ENCODE peak calls at places on chromosomes 6 and 20, in six cellular contexts. One of them, this sample, is unnamed.

GRCh38 chr6:19789100-19789805 is 47.9 kb upstream of the ID4 start:
- DNase-seq in occipital lobe: no peak
- DNase-seq in skeletal muscle cell: no peak
- DNase-seq in GM23248: no peak
- DNase-seq in ACHN: no peak
- DNase-seq in iris pigment epithelial cell: no peak
- DNase-seq in this sample: no peak

GRCh38 chr6:86148586-86148985 is 505.9 kb upstream of the SYNCRIP start:
- DNase-seq in iris pigment epithelial cell: no peak
- DNase-seq in ACHN: no peak
- DNase-seq in skeletal muscle cell: no peak
- DNase-seq in GM23248: no peak
- DNase-seq in occipital lobe: no peak
- DNase-seq in this sample: no peak

GRCh38 chr20:20450461-20451027 is 82.6 kb downstream of the INSM1 start:
- DNase-seq in ACHN: no peak
- DNase-seq in iris pigment epithelial cell: no peak
- DNase-seq in GM23248: no peak
- DNase-seq in occipital lobe: peak; percentile 21
- DNase-seq in skeletal muscle cell: no peak
- DNase-seq in this sample: no peak

GRCh38 chr20:45850238-45850637 is 7.0 kb downstream of the ACOT8 start:
- DNase-seq in iris pigment epithelial cell: no peak
- DNase-seq in skeletal muscle cell: no peak
- DNase-seq in occipital lobe: no peak
- DNase-seq in ACHN: no peak
- DNase-seq in GM23248: no peak
- DNase-seq in this sample: no peak

GRCh38 chr6:108635505-108636226 is 74.9 kb downstream of the FOXO3 start:
- DNase-seq in ACHN: no peak
- DNase-seq in occipital lobe: no peak
- DNase-seq in iris pigment epithelial cell: peak; percentile 49
- DNase-seq in skeletal muscle cell: no peak
- DNase-seq in GM23248: no peak
- DNase-seq in this sample: no peak

GRCh38 chr6:136587527-136587926 is 37.3 kb upstream of the MAP7 start:
- DNase-seq in occipital lobe: no peak
- DNase-seq in GM23248: peak; percentile 12
- DNase-seq in iris pigment epithelial cell: no peak
- DNase-seq in ACHN: no peak
- DNase-seq in skeletal muscle cell: no peak
- DNase-seq in this sample: no peak

GRCh38 chr6:79670789-79671188 is 39.7 kb downstream of the SH3BGRL2 start:
- DNase-seq in ACHN: no peak
- DNase-seq in GM23248: no peak
- DNase-seq in iris pigment epithelial cell: no peak
- DNase-seq in skeletal muscle cell: no peak
- DNase-seq in occipital lobe: no peak
- DNase-seq in this sample: no peak

GRCh38 chr6:149094156-149094555 is 223.4 kb upstream of the TAB2 start:
- DNase-seq in ACHN: no peak
- DNase-seq in skeletal muscle cell: no peak
- DNase-seq in occipital lobe: no peak
- DNase-seq in iris pigment epithelial cell: peak; percentile 36
- DNase-seq in GM23248: peak; percentile 27
- DNase-seq in this sample: no peak

GRCh38 chr6:116568851-116569755 is 2.2 kb upstream of the RWDD1 start:
- DNase-seq in ACHN: no peak
- DNase-seq in GM23248: peak; percentile 27
- DNase-seq in occipital lobe: no peak
- DNase-seq in iris pigment epithelial cell: no peak
- DNase-seq in skeletal muscle cell: no peak
- DNase-seq in this sample: no peak

GRCh38 chr6:90199900-90200299 is 96.7 kb downstream of the BACH2 start:
- DNase-seq in occipital lobe: no peak
- DNase-seq in ACHN: no peak
- DNase-seq in iris pigment epithelial cell: peak; percentile 43
- DNase-seq in skeletal muscle cell: no peak
- DNase-seq in GM23248: peak; percentile 16
- DNase-seq in this sample: no peak

GRCh38 chr20:59152559-59153354 is 10.9 kb upstream of the ZNF831 start:
- DNase-seq in GM23248: no peak
- DNase-seq in iris pigment epithelial cell: no peak
- DNase-seq in occipital lobe: no peak
- DNase-seq in skeletal muscle cell: no peak
- DNase-seq in ACHN: no peak
- DNase-seq in this sample: no peak

GRCh38 chr20:23159256-23159922 is 73.3 kb upstream of the CD93 start:
- DNase-seq in skeletal muscle cell: no peak
- DNase-seq in occipital lobe: no peak
- DNase-seq in iris pigment epithelial cell: no peak
- DNase-seq in ACHN: no peak
- DNase-seq in GM23248: no peak
- DNase-seq in this sample: no peak

GRCh38 chr6:46733410-46733809 is 1.8 kb downstream of the PLA2G7 start:
- DNase-seq in iris pigment epithelial cell: no peak
- DNase-seq in GM23248: no peak
- DNase-seq in ACHN: no peak
- DNase-seq in occipital lobe: no peak
- DNase-seq in skeletal muscle cell: no peak
- DNase-seq in this sample: no peak

GRCh38 chr6:15481892-15482291 is 180.9 kb downstream of the DTNBP1 start:
- DNase-seq in occipital lobe: no peak
- DNase-seq in GM23248: no peak
- DNase-seq in ACHN: no peak
- DNase-seq in skeletal muscle cell: no peak
- DNase-seq in iris pigment epithelial cell: no peak
- DNase-seq in this sample: no peak

GRCh38 chr6:2749972-2750600 is 636 bp downstream of the MYLK4 start:
- DNase-seq in iris pigment epithelial cell: peak; percentile 60
- DNase-seq in GM23248: peak; percentile 61
- DNase-seq in skeletal muscle cell: no peak
- DNase-seq in occipital lobe: peak; percentile 58
- DNase-seq in ACHN: peak; percentile 46
- DNase-seq in this sample: no peak

GRCh38 chr6:70080443-70081062 is 214.2 kb downstream of the COL19A1 start:
- DNase-seq in GM23248: no peak
- DNase-seq in iris pigment epithelial cell: no peak
- DNase-seq in skeletal muscle cell: peak; percentile 8
- DNase-seq in ACHN: no peak
- DNase-seq in occipital lobe: no peak
- DNase-seq in this sample: no peak

GRCh38 chr20:34015401-34016335 is 22.0 kb downstream of the RALY start:
- DNase-seq in occipital lobe: no peak
- DNase-seq in skeletal muscle cell: no peak
- DNase-seq in iris pigment epithelial cell: no peak
- DNase-seq in GM23248: no peak
- DNase-seq in ACHN: no peak
- DNase-seq in this sample: no peak

GRCh38 chr6:143698759-143699750 is 21.3 kb downstream of the PHACTR2 start:
- DNase-seq in occipital lobe: no peak
- DNase-seq in GM23248: no peak
- DNase-seq in iris pigment epithelial cell: no peak
- DNase-seq in skeletal muscle cell: no peak
- DNase-seq in ACHN: no peak
- DNase-seq in this sample: no peak

GRCh38 chr6:27630727-27631613 is 158.1 kb upstream of the ZNF184 start:
- DNase-seq in iris pigment epithelial cell: peak; percentile 83
- DNase-seq in occipital lobe: peak; percentile 52
- DNase-seq in GM23248: peak; percentile 52
- DNase-seq in skeletal muscle cell: no peak
- DNase-seq in ACHN: peak; percentile 79
- DNase-seq in this sample: no peak

GRCh38 chr6:132067286-132067685 is 116.1 kb upstream of the CCN2 start:
- DNase-seq in ACHN: no peak
- DNase-seq in skeletal muscle cell: no peak
- DNase-seq in GM23248: peak; percentile 57
- DNase-seq in iris pigment epithelial cell: no peak
- DNase-seq in occipital lobe: no peak
- DNase-seq in this sample: no peak

GRCh38 chr6:14975124-14975815 is 270.6 kb upstream of the JARID2 start:
- DNase-seq in skeletal muscle cell: no peak
- DNase-seq in iris pigment epithelial cell: no peak
- DNase-seq in occipital lobe: no peak
- DNase-seq in ACHN: no peak
- DNase-seq in GM23248: no peak
- DNase-seq in this sample: no peak

GRCh38 chr6:18359237-18359885 is 27.8 kb upstream of the RNF144B start:
- DNase-seq in occipital lobe: no peak
- DNase-seq in skeletal muscle cell: no peak
- DNase-seq in GM23248: no peak
- DNase-seq in ACHN: no peak
- DNase-seq in iris pigment epithelial cell: no peak
- DNase-seq in this sample: no peak

GRCh38 chr6:62923728-62924127 is 287.5 kb upstream of the FKBP1C start:
- DNase-seq in GM23248: no peak
- DNase-seq in iris pigment epithelial cell: no peak
- DNase-seq in ACHN: no peak
- DNase-seq in occipital lobe: no peak
- DNase-seq in skeletal muscle cell: no peak
- DNase-seq in this sample: no peak

GRCh38 chr6:96022225-96022624 is 6.5 kb downstream of the FUT9 start:
- DNase-seq in skeletal muscle cell: no peak
- DNase-seq in ACHN: no peak
- DNase-seq in occipital lobe: no peak
- DNase-seq in GM23248: no peak
- DNase-seq in iris pigment epithelial cell: no peak
- DNase-seq in this sample: no peak

GRCh38 chr20:53124803-53125202 is 152.6 kb downstream of the TSHZ2 start:
- DNase-seq in iris pigment epithelial cell: no peak
- DNase-seq in ACHN: no peak
- DNase-seq in occipital lobe: no peak
- DNase-seq in skeletal muscle cell: no peak
- DNase-seq in GM23248: no peak
- DNase-seq in this sample: no peak

GRCh38 chr20:50258790-50259483 is 68.3 kb downstream of the CEBPB start:
- DNase-seq in iris pigment epithelial cell: no peak
- DNase-seq in skeletal muscle cell: no peak
- DNase-seq in occipital lobe: no peak
- DNase-seq in ACHN: no peak
- DNase-seq in GM23248: no peak
- DNase-seq in this sample: no peak

GRCh38 chr20:8424010-8424409 is 291.9 kb downstream of the PLCB1 start:
- DNase-seq in occipital lobe: no peak
- DNase-seq in skeletal muscle cell: peak; percentile 10
- DNase-seq in ACHN: no peak
- DNase-seq in iris pigment epithelial cell: peak; percentile 89
- DNase-seq in GM23248: peak; percentile 21
- DNase-seq in this sample: no peak